ENCODE peak calls at places on chromosomes 12 and 14, in five cellular contexts. One of them, this sample, is unnamed.

GRCh38 chr12:13864081-13864673 is 117.2 kb downstream of the GRIN2B start:
- DNase-seq in progenitor cell of endocrine pancreas: peak; percentile 72
- DNase-seq in Calu3: peak; percentile 77
- DNase-seq in naive thymus-derived CD4-positive, alpha-beta T cell: no peak
- DNase-seq in foreskin fibroblast: peak; percentile 4
- DNase-seq in this sample: peak; percentile 65

GRCh38 chr12:62166525-62166924 is 93.7 kb upstream of the USP15 start:
- DNase-seq in progenitor cell of endocrine pancreas: no peak
- DNase-seq in Calu3: no peak
- DNase-seq in naive thymus-derived CD4-positive, alpha-beta T cell: no peak
- DNase-seq in foreskin fibroblast: peak; percentile 77
- DNase-seq in this sample: peak; percentile 82

GRCh38 chr12:71846322-71846940 is 6.9 kb downstream of the TBC1D15 start:
- DNase-seq in progenitor cell of endocrine pancreas: no peak
- DNase-seq in Calu3: peak; percentile 26
- DNase-seq in naive thymus-derived CD4-positive, alpha-beta T cell: peak; percentile 21
- DNase-seq in foreskin fibroblast: peak; percentile 55
- DNase-seq in this sample: peak; percentile 75

GRCh38 chr12:9697619-9698018 is 28.1 kb downstream of the CLEC2D start:
- DNase-seq in progenitor cell of endocrine pancreas: no peak
- DNase-seq in Calu3: no peak
- DNase-seq in naive thymus-derived CD4-positive, alpha-beta T cell: no peak
- DNase-seq in foreskin fibroblast: no peak
- DNase-seq in this sample: no peak

GRCh38 chr12:9349888-9350885 is 142.0 kb upstream of the PZP start:
- DNase-seq in progenitor cell of endocrine pancreas: no peak
- DNase-seq in Calu3: no peak
- DNase-seq in naive thymus-derived CD4-positive, alpha-beta T cell: no peak
- DNase-seq in foreskin fibroblast: peak; percentile 38
- DNase-seq in this sample: no peak

GRCh38 chr14:104096751-104097700 is 11.5 kb downstream of the ASPG start:
- DNase-seq in progenitor cell of endocrine pancreas: no peak
- DNase-seq in Calu3: no peak
- DNase-seq in naive thymus-derived CD4-positive, alpha-beta T cell: no peak
- DNase-seq in foreskin fibroblast: no peak
- DNase-seq in this sample: peak; percentile 7

GRCh38 chr12:122244565-122245371 is 18.9 kb upstream of the DIABLO start:
- DNase-seq in progenitor cell of endocrine pancreas: no peak
- DNase-seq in Calu3: no peak
- DNase-seq in naive thymus-derived CD4-positive, alpha-beta T cell: peak; percentile 22
- DNase-seq in foreskin fibroblast: no peak
- DNase-seq in this sample: no peak

GRCh38 chr14:69320581-69321365 is 60.8 kb downstream of the GALNT16 start:
- DNase-seq in progenitor cell of endocrine pancreas: no peak
- DNase-seq in Calu3: no peak
- DNase-seq in naive thymus-derived CD4-positive, alpha-beta T cell: no peak
- DNase-seq in foreskin fibroblast: no peak
- DNase-seq in this sample: no peak

GRCh38 chr12:89179983-89180382 is 172.3 kb downstream of the DUSP6 start:
- DNase-seq in progenitor cell of endocrine pancreas: no peak
- DNase-seq in Calu3: peak; percentile 71
- DNase-seq in naive thymus-derived CD4-positive, alpha-beta T cell: no peak
- DNase-seq in foreskin fibroblast: peak; percentile 99
- DNase-seq in this sample: peak; percentile 94

GRCh38 chr12:51911788-51912711 is 4.7 kb downstream of the ACVRL1 start:
- DNase-seq in progenitor cell of endocrine pancreas: no peak
- DNase-seq in Calu3: peak; percentile 17
- DNase-seq in naive thymus-derived CD4-positive, alpha-beta T cell: no peak
- DNase-seq in foreskin fibroblast: peak; percentile 42
- DNase-seq in this sample: no peak

GRCh38 chr14:89367449-89368120 is 49.4 kb downstream of the FOXN3 start:
- DNase-seq in progenitor cell of endocrine pancreas: no peak
- DNase-seq in Calu3: no peak
- DNase-seq in naive thymus-derived CD4-positive, alpha-beta T cell: no peak
- DNase-seq in foreskin fibroblast: no peak
- DNase-seq in this sample: no peak

GRCh38 chr14:94135476-94135875 is 6.1 kb upstream of the IFI27L2 start:
- DNase-seq in progenitor cell of endocrine pancreas: no peak
- DNase-seq in Calu3: no peak
- DNase-seq in naive thymus-derived CD4-positive, alpha-beta T cell: no peak
- DNase-seq in foreskin fibroblast: no peak
- DNase-seq in this sample: no peak

GRCh38 chr12:15717940-15718567 is 71.1 kb downstream of the EPS8 start:
- DNase-seq in progenitor cell of endocrine pancreas: no peak
- DNase-seq in Calu3: no peak
- DNase-seq in naive thymus-derived CD4-positive, alpha-beta T cell: no peak
- DNase-seq in foreskin fibroblast: no peak
- DNase-seq in this sample: no peak